ENCODE peak calls at places on chromosome X, in seven cellular contexts. R is PC-9, S is K562, I is H9, X is neural progenitor cell, T is GM23248, P is fibroblast of lung. K is an unnamed sample.
A peak's percentile ranks its signal among the peaks of the same experiment; 100 is the strongest.

GRCh38 chrX:105706041-105706440 is 116.3 kb upstream of the NRK start:
- DNase-seq in P (no peak), R (no peak), T (no peak), I (no peak), S (no peak), X (no peak), K (no peak)

GRCh38 chrX:139094671-139095592 is 383.4 kb upstream of the FGF13 start:
- DNase-seq in P (peak; percentile 87), R (no peak), I (no peak), S (no peak), T (peak; percentile 36), X (no peak), K (no peak)

GRCh38 chrX:46913710-46914109 is 1.5 kb downstream of the JADE3 start:
- DNase-seq in T (peak; percentile 48), I (no peak), P (peak; percentile 27), R (peak; percentile 9), X (peak; percentile 20), S (peak; percentile 22), K (peak; percentile 20)

GRCh38 chrX:11185861-11186260 is 74.7 kb downstream of the HCCS start:
- DNase-seq in X (no peak), T (no peak), S (no peak), P (no peak), I (no peak), R (no peak), K (no peak)

GRCh38 chrX:49915352-49916222 is 6.8 kb upstream of the CLCN5 start:
- DNase-seq in X (peak; percentile 61), R (no peak), S (peak; percentile 64), T (peak; percentile 61), I (no peak), P (peak; percentile 35), K (peak; percentile 30)

GRCh38 chrX:78029663-78030062 is 60.2 kb upstream of the PGAM4 start:
- DNase-seq in T (peak; percentile 52), X (peak; percentile 17), P (peak; percentile 6), I (no peak), S (peak; percentile 42), R (peak; percentile 37), K (no peak)

GRCh38 chrX:127389900-127390299 is 570.4 kb downstream of the PRR32 start:
- DNase-seq in R (no peak), I (no peak), P (no peak), S (no peak), T (no peak), X (no peak), K (no peak)

GRCh38 chrX:134174859-134175258 is 62.1 kb upstream of the CCDC160 start:
- DNase-seq in P (no peak), I (peak; percentile 73), R (no peak), X (peak; percentile 89), T (no peak), S (no peak), K (no peak)

GRCh38 chrX:20595928-20596550 is 329.3 kb upstream of the RPS6KA3 start:
- DNase-seq in X (no peak), S (no peak), P (peak; percentile 44), R (no peak), I (peak; percentile 26), T (peak; percentile 70), K (no peak)

GRCh38 chrX:11953615-11954014 is 184.7 kb upstream of the FRMPD4 start:
- DNase-seq in S (no peak), P (peak; percentile 94), I (no peak), R (no peak), T (peak; percentile 41), X (peak; percentile 42), K (no peak)

GRCh38 chrX:42825201-42825600 is 47.2 kb upstream of the PPP1R2C start:
- DNase-seq in I (no peak), T (no peak), P (no peak), X (no peak), R (no peak), S (no peak), K (no peak)

GRCh38 chrX:132086717-132087116 is 41.1 kb downstream of the FRMD7 start:
- DNase-seq in I (no peak), P (peak; percentile 24), T (peak; percentile 20), R (no peak), S (no peak), X (no peak), K (no peak)

GRCh38 chrX:136204571-136204970 is 46.6 kb downstream of the MAP7D3 start:
- DNase-seq in X (peak; percentile 3), T (peak; percentile 76), R (peak; percentile 45), S (no peak), I (peak; percentile 38), P (peak; percentile 66), K (no peak)

GRCh38 chrX:6159468-6159867 is 69.2 kb downstream of the NLGN4X start:
- DNase-seq in P (peak; percentile 5), R (no peak), T (no peak), X (no peak), S (no peak), I (no peak), K (no peak)

GRCh38 chrX:131874300-131874699 is 148.8 kb upstream of the STK26 start:
- DNase-seq in T (no peak), S (no peak), I (no peak), X (no peak), R (no peak), P (no peak), K (no peak)

GRCh38 chrX:16828126-16828908 is 41.8 kb downstream of the RBBP7 start:
- DNase-seq in P (peak; percentile 93), T (peak; percentile 60), R (no peak), X (no peak), I (no peak), S (no peak), K (no peak)

GRCh38 chrX:83819304-83819703 is 41.6 kb upstream of the CYLC1 start:
- DNase-seq in X (peak; percentile 1), T (no peak), I (peak; percentile 39), R (no peak), P (no peak), S (no peak), K (no peak)

GRCh38 chrX:154308108-154308946 is 12.7 kb downstream of the TKTL1 start:
- DNase-seq in R (peak; percentile 62), P (peak; percentile 11), S (peak; percentile 78), X (peak; percentile 67), I (peak; percentile 66), T (peak; percentile 40), K (peak; percentile 77)

GRCh38 chrX:72216973-72217372 is 21.9 kb downstream of the ERCC6L start:
- DNase-seq in T (no peak), R (no peak), I (no peak), S (no peak), X (no peak), P (no peak), K (no peak)

GRCh38 chrX:17167915-17168314 is 207.1 kb upstream of the NHS start:
- DNase-seq in S (no peak), T (no peak), I (no peak), P (no peak), X (no peak), R (no peak), K (no peak)

GRCh38 chrX:104270916-104271512 is 16.3 kb upstream of the ESX1 start:
- DNase-seq in R (peak; percentile 47), T (peak; percentile 55), X (peak; percentile 65), P (no peak), I (peak; percentile 53), S (peak; percentile 33), K (peak; percentile 15)
- H2AFZ ChIP-seq in R (no peak overlapping the region), T (peak overlapping the region; percentile 78), X (peak overlapping the region; percentile 60), P (peak overlapping the region; percentile 44), I (no peak overlapping the region), S (no peak overlapping the region), K (no peak overlapping the region)

GRCh38 chrX:63115196-63115595 is 235.9 kb downstream of the SPIN4 start:
- DNase-seq in P (no peak), T (no peak), I (no peak), R (no peak), S (no peak), X (no peak), K (peak; percentile 52)
- H3K9me3 ChIP-seq in P (no peaks in the 10 kb centered on the region), T (no peaks in the 10 kb centered on the region), I (peaks cover 46% of the 10 kb centered on the region), R (no peaks in the 10 kb centered on the region), S (no peaks in the 10 kb centered on the region), X (peaks cover 36% of the 10 kb centered on the region), K (no peaks in the 10 kb centered on the region)

GRCh38 chrX:13983734-13984133 is 46.0 kb downstream of the GEMIN8 start:
- DNase-seq in S (no peak), T (no peak), X (no peak), R (no peak), P (no peak), I (no peak), K (no peak)
- H2AFZ ChIP-seq in S (no peak overlapping the region), T (no peak overlapping the region), X (no peak overlapping the region), R (no peak overlapping the region), P (no peak overlapping the region), I (no peak overlapping the region), K (no peak overlapping the region)

GRCh38 chrX:65331371-65331770 is 203.2 kb downstream of the LAS1L start:
- DNase-seq in P (no peak), T (no peak), X (no peak), I (no peak), S (no peak), R (no peak), K (no peak)
- H3K9me3 ChIP-seq in P (no peaks in the 10 kb centered on the region), T (no peaks in the 10 kb centered on the region), X (peaks cover 24% of the 10 kb centered on the region), I (peaks cover 8% of the 10 kb centered on the region), S (no peaks in the 10 kb centered on the region), R (no peaks in the 10 kb centered on the region), K (no peaks in the 10 kb centered on the region)

GRCh38 chrX:2533424-2533823 is 32.6 kb upstream of the DHRSX start:
- DNase-seq in R (no peak), P (no peak), T (no peak), S (peak; percentile 8), X (no peak), I (no peak), K (no peak)
- H2AFZ ChIP-seq in R (no peak overlapping the region), P (no peak overlapping the region), T (no peak overlapping the region), S (peak overlapping the region; percentile 77), X (no peak overlapping the region), I (no peak overlapping the region), K (no peak overlapping the region)

GRCh38 chrX:40318076-40318475 is 220.3 kb upstream of the BCOR start:
- DNase-seq in P (no peak), T (no peak), I (no peak), R (no peak), X (no peak), S (no peak), K (no peak)
- H3K9me3 ChIP-seq in P (no peaks in the 10 kb centered on the region), T (no peaks in the 10 kb centered on the region), I (no peaks in the 10 kb centered on the region), R (no peaks in the 10 kb centered on the region), X (peaks cover 5% of the 10 kb centered on the region), S (no peaks in the 10 kb centered on the region), K (no peaks in the 10 kb centered on the region)

DNA sequence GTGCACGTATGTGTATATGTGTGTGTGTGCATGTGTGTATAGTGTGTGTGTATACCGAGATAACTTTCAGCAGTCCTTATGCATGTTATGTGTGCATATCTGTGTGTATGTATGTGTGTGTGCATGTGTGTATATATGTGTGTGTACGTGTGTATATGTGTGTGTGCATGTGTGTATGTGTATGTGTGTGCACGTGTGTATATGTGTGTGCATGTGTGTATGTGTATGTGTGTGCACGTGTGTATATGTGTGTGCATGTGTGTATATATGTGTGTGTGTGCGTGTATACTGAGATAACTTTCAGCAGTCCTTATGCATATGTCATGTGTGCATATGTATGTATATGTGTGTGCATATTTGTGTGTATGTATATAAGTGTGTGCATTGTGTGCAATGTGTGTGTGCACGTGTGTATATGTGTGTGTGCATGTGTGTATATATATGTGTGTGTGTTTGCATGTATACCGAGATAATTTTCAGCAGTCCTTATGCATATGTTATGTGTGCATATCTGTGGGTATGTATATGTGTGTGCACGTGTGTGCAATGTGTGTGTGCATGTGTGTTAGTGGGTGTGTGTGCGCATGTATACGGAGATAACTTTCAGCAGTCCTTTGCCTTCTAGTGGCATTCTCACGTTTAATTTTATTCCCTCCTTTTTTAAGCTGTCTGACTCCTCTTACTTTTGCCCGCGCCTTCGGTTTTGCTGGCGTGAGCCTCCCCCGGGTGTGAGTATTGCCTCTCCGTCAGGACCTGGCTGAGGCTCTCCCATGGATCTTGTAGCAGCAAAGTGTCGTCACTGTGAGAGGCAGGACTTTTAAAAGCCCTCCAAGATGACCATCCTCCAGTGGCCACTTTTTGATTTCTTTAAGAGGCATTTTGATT is 99.6 kb upstream of the SHOX start:
- DNase-seq in I (peak; percentile 66), P (no peak), X (no peak), S (no peak), T (no peak), R (no peak), K (no peak)
- H2AFZ ChIP-seq in I (no peak overlapping the region), P (no peak overlapping the region), X (peak overlapping the region; percentile 63), S (no peak overlapping the region), T (no peak overlapping the region), R (no peak overlapping the region), K (no peak overlapping the region)

K was measured in DND-41.